ENCODE peak calls at places on chromosomes 16 and 17, in five cellular contexts. E, W, F, B and D are unnamed samples.

GRCh38 chr17:80071116-80071980 is 30.0 kb upstream of the GAA start:
- DNase-seq in E (no peak), W (no peak), F (no peak), B (peak), D (no peak)

GRCh38 chr17:48564200-48565023 is 13.7 kb downstream of the HOXB4 start:
- DNase-seq in E (no peak), W (no peak), F (no peak), B (no peak), D (no peak)

GRCh38 chr16:57592591-57593003 is 35.8 kb upstream of the ADGRG1 start:
- DNase-seq in E (no peak), W (no peak), F (no peak), B (no peak), D (no peak)

GRCh38 chr17:65776890-65777289 is 215.4 kb upstream of the AXIN2 start:
- DNase-seq in E (no peak), W (no peak), F (no peak), B (no peak), D (no peak)

GRCh38 chr16:49700222-49700927 is 155.5 kb downstream of the ZNF423 start:
- DNase-seq in E (no peak), W (no peak), F (peak), B (no peak), D (no peak)

GRCh38 chr17:38579934-38580333 is 25.8 kb downstream of the SRCIN1 start:
- DNase-seq in E (peak), W (no peak), F (peak), B (peak), D (peak)

GRCh38 chr17:21330436-21331160 is 45.6 kb upstream of the KCNJ12 start:
- DNase-seq in E (no peak), W (no peak), F (no peak), B (no peak), D (no peak)

GRCh38 chr16:10988164-10988803 is 43.9 kb downstream of the CLEC16A start:
- DNase-seq in E (no peak), W (no peak), F (peak), B (no peak), D (no peak)

GRCh38 chr17:80538484-80538883 is 6.2 kb upstream of the RPTOR start:
- DNase-seq in E (no peak), W (no peak), F (no peak), B (no peak), D (no peak)

GRCh38 chr17:38350035-38350434 is 1.6 kb upstream of the SOCS7 start:
- DNase-seq in E (no peak), W (no peak), F (no peak), B (no peak), D (no peak)

GRCh38 chr17:49359990-49360795 is 1.9 kb downstream of the ZNF652 start:
- DNase-seq in E (no peak), W (no peak), F (no peak), B (no peak), D (no peak)

GRCh38 chr17:81387235-81388060 is 7.8 kb upstream of the BAHCC1 start:
- DNase-seq in E (peak), W (no peak), F (peak), B (no peak), D (peak)

GRCh38 chr17:50766222-50767023 is 895 bp downstream of the ANKRD40CL start:
- DNase-seq in E (no peak), W (no peak), F (no peak), B (peak), D (no peak)

GRCh38 chr17:29568331-29569244 is at the start of gene TP53I13:
- DNase-seq in E (peak), W (no peak), F (peak), B (peak), D (peak)

GRCh38 chr17:59527931-59528330 is 37.5 kb upstream of the DHX40 start:
- DNase-seq in E (no peak), W (no peak), F (no peak), B (no peak), D (no peak)

GRCh38 chr17:60163108-60163784 is 13.5 kb downstream of the CA4 start:
- DNase-seq in E (peak), W (no peak), F (no peak), B (peak), D (peak)

GRCh38 chr17:81371910-81372760 is 23.1 kb upstream of the BAHCC1 start:
- DNase-seq in E (peak), W (no peak), F (peak), B (no peak), D (peak)

GRCh38 chr17:2713881-2714280 is 2.3 kb upstream of the CLUH start:
- DNase-seq in E (no peak), W (no peak), F (no peak), B (no peak), D (no peak)

GRCh38 chr17:7328840-7329359 is at the start of gene NEURL4:
- DNase-seq in E (peak), W (no peak), F (peak), B (no peak), D (no peak)

GRCh38 chr17:21462259-21462658 is 86.1 kb downstream of the KCNJ12 start:
- DNase-seq in E (no peak), W (no peak), F (no peak), B (no peak), D (no peak)

GRCh38 chr16:88790312-88791150 is 5.5 kb upstream of the PIEZO1 start:
- DNase-seq in E (peak), W (no peak), F (peak), B (no peak), D (no peak)

GRCh38 chr16:80158766-80159165 is 382.0 kb upstream of the DYNLRB2 start:
- DNase-seq in E (no peak), W (no peak), F (no peak), B (no peak), D (peak)

GRCh38 chr16:67990018-67990386 is 9.3 kb downstream of the DPEP2 start:
- DNase-seq in E (no peak), W (no peak), F (no peak), B (no peak), D (no peak)

GRCh38 chr16:54284319-54284930 is 2.2 kb downstream of the IRX3 start:
- DNase-seq in E (no peak), W (no peak), F (peak), B (no peak), D (no peak)

GRCh38 chr16:58110590-58111330 is 18.4 kb downstream of the CFAP20 start:
- DNase-seq in E (no peak), W (no peak), F (peak), B (no peak), D (no peak)

GRCh38 chr16:11835891-11836652 is 15.3 kb downstream of the RSL1D1 start:
- DNase-seq in E (peak), W (no peak), F (peak), B (no peak), D (no peak)

GRCh38 chr17:6775871-6776405 is at the start of gene FBXO39:
- DNase-seq in E (no peak), W (no peak), F (peak), B (no peak), D (no peak)

GRCh38 chr16:89449726-89450335 is 40.5 kb downstream of the ANKRD11 start:
- DNase-seq in E (no peak), W (no peak), F (no peak), B (no peak), D (no peak)

GRCh38 chr16:12462690-12463646 is 340.7 kb downstream of the CPPED1 start:
- DNase-seq in E (no peak), W (no peak), F (no peak), B (no peak), D (no peak)

GRCh38 chr17:2849327-2849670 is 53.1 kb downstream of the RAP1GAP2 start:
- DNase-seq in E (no peak), W (no peak), F (peak), B (no peak), D (no peak)

GRCh38 chr17:8503368-8503767 is 67.7 kb downstream of the NDEL1 start:
- DNase-seq in E (no peak), W (no peak), F (no peak), B (no peak), D (no peak)

GRCh38 chr16:11326084-11326736 is 19.0 kb upstream of the RMI2 start:
- DNase-seq in E (no peak), W (no peak), F (no peak), B (no peak), D (no peak)

GRCh38 chr17:80632046-80632581 is 87.5 kb downstream of the RPTOR start:
- DNase-seq in E (peak), W (no peak), F (no peak), B (peak), D (no peak)

GRCh38 chr16:70746040-70746707 is 54.8 kb downstream of the VAC14 start:
- DNase-seq in E (peak), W (no peak), F (no peak), B (peak), D (peak)

GRCh38 chr17:31008374-31009035 is 37.7 kb downstream of the RNF135 start:
- DNase-seq in E (no peak), W (no peak), F (peak), B (no peak), D (no peak)

GRCh38 chr17:8257801-8258200 is 8.7 kb downstream of the PFAS start:
- DNase-seq in E (no peak), W (no peak), F (no peak), B (no peak), D (no peak)

GRCh38 chr17:45190503-45191282 is 29.0 kb downstream of the HEXIM2 start:
- DNase-seq in E (no peak), W (no peak), F (no peak), B (no peak), D (no peak)

GRCh38 chr17:45129940-45130639 is 2.2 kb downstream of the PLCD3 start:
- DNase-seq in E (no peak), W (no peak), F (no peak), B (peak), D (no peak)

GRCh38 chr17:17353625-17354484 is 50.7 kb downstream of the NT5M start:
- DNase-seq in E (no peak), W (no peak), F (no peak), B (no peak), D (no peak)

GRCh38 chr16:81254919-81255526 is 16.5 kb downstream of the BCO1 start:
- DNase-seq in E (no peak), W (no peak), F (no peak), B (no peak), D (no peak)
- H3K27ac ChIP-seq in E (no peak), W (no peak), F (no peak), B (no peak), D (no peak)

GRCh38 chr17:67020293-67020766 is 24.0 kb upstream of the CACNG1 start:
- DNase-seq in E (peak), W (no peak), F (no peak), B (peak), D (no peak)

GRCh38 chr17:67017895-67018294 is 26.5 kb upstream of the CACNG1 start:
- DNase-seq in E (no peak), W (no peak), F (no peak), B (no peak), D (no peak)

GRCh38 chr17:67018429-67019125 is 25.8 kb upstream of the CACNG1 start:
- DNase-seq in E (no peak), W (no peak), F (no peak), B (no peak), D (no peak)

GRCh38 chr17:67019809-67020208 is 24.5 kb upstream of the CACNG1 start:
- DNase-seq in E (no peak), W (no peak), F (no peak), B (no peak), D (no peak)

DNA sequence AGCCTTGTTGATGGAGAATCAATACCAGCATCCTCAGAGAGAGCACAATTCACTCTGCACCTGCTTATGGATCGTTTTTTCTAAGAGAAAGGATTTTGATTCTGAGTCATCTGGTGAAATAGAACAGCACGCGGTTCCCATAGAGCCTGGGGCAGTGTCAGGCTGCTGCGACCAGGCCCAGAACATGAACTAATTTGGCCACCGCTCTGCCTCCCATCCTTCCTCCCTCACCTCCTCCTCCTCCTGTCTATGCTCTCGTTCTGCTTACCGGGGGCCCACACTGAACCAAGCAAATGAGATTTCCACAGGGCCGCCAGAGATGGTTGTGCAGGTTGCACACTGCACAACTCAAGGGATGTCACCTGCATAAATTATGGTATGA is 25.2 kb upstream of the CACNG1 start:
- DNase-seq in E (no peak), W (no peak), F (no peak), B (no peak), D (no peak)
- TF ChIP-seq JUNB in E (no peak), W (peak), F (no peak), B (no peak), D (no peak)

DNA sequence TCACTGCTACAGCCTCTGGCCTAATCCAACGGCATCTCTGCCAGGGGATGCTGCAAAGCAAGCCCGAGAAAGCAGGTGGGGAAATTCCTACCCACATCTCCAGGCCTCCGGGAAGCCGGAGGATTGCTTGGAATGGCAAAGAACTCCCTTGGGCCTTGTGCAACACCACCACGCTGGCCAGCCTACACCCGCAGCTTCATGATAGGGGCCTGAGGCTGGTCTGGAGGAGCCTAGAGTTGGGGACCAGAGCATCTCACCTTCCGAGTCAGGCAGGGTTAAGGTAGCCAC is 20.3 kb downstream of the GGA3 start:
- DNase-seq in E (no peak), W (no peak), F (no peak), B (no peak), D (no peak)
- H3K27ac ChIP-seq in E (peak), W (no peak), F (peak), B (no peak), D (no peak)

GRCh38 chr17:78645421-78646295 is 68.5 kb upstream of the DNAH17 start:
- DNase-seq in E (peak), W (peak), F (peak), B (no peak), D (peak)
- TF ChIP-seq JUNB in E (no peak), W (peak), F (no peak), B (no peak), D (no peak)

DNA sequence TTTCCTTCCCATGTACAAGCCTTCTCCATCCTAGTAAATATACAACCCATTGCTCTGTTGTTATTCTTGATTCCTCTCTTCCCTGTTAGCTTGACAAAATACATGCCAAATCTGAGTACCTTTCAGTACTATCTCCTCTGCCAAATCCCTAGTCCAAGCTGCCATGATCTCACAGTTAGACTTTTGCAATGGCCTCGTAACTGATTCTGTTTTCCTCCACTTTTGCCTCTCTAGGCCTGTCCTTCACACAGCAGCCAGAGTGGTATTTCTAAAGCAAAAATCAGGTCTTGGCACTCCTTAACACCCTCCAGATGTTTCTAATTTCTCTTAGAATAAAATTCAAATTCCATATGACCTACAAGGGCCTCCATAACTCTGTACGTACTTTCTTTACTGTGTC is 153.0 kb upstream of the RBL2 start:
- DNase-seq in E (no peak), W (no peak), F (no peak), B (no peak), D (no peak)
- H3K27ac ChIP-seq in E (no peak), W (no peak), F (no peak), B (no peak), D (no peak)

DNA sequence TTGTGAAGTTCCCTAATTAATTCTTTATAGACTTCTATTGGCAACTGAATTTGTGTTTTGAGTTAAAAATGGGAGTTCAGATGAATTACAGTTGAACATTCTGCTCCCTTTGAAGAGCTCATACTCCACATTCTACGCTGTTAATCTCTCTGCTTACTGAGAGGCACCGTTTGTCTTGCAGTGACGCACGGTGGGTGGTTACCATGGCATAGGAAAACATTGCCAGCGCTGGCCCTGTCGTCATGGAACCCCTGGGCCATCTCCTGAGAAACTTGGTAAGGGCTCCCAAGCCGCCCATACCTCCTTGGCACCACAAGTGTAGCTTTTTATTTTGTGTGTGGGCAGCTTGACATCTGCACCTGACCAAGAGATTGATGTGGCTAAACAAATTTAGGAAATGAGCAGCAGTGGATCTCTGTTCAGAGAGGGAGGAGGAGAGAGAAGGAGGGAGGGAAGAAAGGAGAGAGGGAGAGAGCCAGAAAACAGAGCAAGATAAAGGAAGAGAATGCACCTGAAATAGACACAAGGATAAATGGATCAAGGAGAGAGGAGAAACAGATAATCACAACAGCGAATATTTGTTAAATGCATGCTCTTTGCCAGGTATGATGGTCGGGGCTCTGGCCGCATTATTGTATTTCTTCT is 398.5 kb downstream of the HAPSTR1 start:
- DNase-seq in E (no peak), W (no peak), F (peak), B (no peak), D (peak)
- TF ChIP-seq JUNB in E (no peak), W (no peak), F (no peak), B (no peak), D (no peak)

GRCh38 chr16:48318630-48319029 is 66.6 kb downstream of the SIAH1 start:
- DNase-seq in E (no peak), W (peak), F (peak), B (no peak), D (no peak)
- H3K27ac ChIP-seq in E (no peak), W (peak), F (peak), B (no peak), D (no peak)